ENCODE peak calls at places on chromosomes 2 and 18, in four cellular contexts. One of them, this sample, is unnamed.

GRCh38 chr18:64011513-64011912 is 41.6 kb downstream of the SERPINB8 start:
- DNase-seq in IMR-90: no peak
- DNase-seq in endothelial cell of umbilical vein: no peak
- DNase-seq in K562: no peak
- DNase-seq in this sample: no peak

GRCh38 chr2:12338946-12339697 is 377.6 kb upstream of the TRIB2 start:
- DNase-seq in IMR-90: no peak
- DNase-seq in K562: no peak
- DNase-seq in endothelial cell of umbilical vein: no peak
- DNase-seq in this sample: no peak

GRCh38 chr2:168208652-168209051 is 38.7 kb downstream of the STK39 start:
- DNase-seq in K562: peak
- DNase-seq in endothelial cell of umbilical vein: no peak
- DNase-seq in IMR-90: no peak
- DNase-seq in this sample: no peak

GRCh38 chr2:71082402-71083252 is 14.2 kb downstream of the NAGK start:
- DNase-seq in K562: no peak
- DNase-seq in endothelial cell of umbilical vein: no peak
- DNase-seq in IMR-90: no peak
- DNase-seq in this sample: no peak

GRCh38 chr2:85741811-85742507 is 11.8 kb upstream of the ATOH8 start:
- DNase-seq in endothelial cell of umbilical vein: peak
- DNase-seq in IMR-90: peak
- DNase-seq in K562: no peak
- DNase-seq in this sample: no peak

GRCh38 chr2:210671065-210671464 is 114.7 kb downstream of the CPS1 start:
- DNase-seq in IMR-90: no peak
- DNase-seq in K562: no peak
- DNase-seq in endothelial cell of umbilical vein: no peak
- DNase-seq in this sample: no peak

GRCh38 chr2:42762155-42762554 is 1.8 kb downstream of the OXER1 start:
- DNase-seq in IMR-90: no peak
- DNase-seq in K562: no peak
- DNase-seq in endothelial cell of umbilical vein: no peak
- DNase-seq in this sample: no peak

GRCh38 chr2:10343658-10344057 is 41.0 kb downstream of the HPCAL1 start:
- DNase-seq in K562: no peak
- DNase-seq in IMR-90: no peak
- DNase-seq in endothelial cell of umbilical vein: no peak
- DNase-seq in this sample: no peak

GRCh38 chr18:47150029-47150823 is at the start of gene HDHD2:
- DNase-seq in endothelial cell of umbilical vein: peak
- DNase-seq in IMR-90: peak
- DNase-seq in K562: peak
- DNase-seq in this sample: no peak

GRCh38 chr18:22544626-22545025 is 126.9 kb upstream of the CTAGE1 start:
- DNase-seq in K562: no peak
- DNase-seq in IMR-90: no peak
- DNase-seq in endothelial cell of umbilical vein: no peak
- DNase-seq in this sample: no peak

GRCh38 chr2:206693399-206694137 is 24.6 kb downstream of the DYTN start:
- DNase-seq in K562: peak
- DNase-seq in endothelial cell of umbilical vein: peak
- DNase-seq in IMR-90: peak
- DNase-seq in this sample: peak

GRCh38 chr2:8796878-8797550 is 40.4 kb downstream of the KIDINS220 start:
- DNase-seq in K562: no peak
- DNase-seq in endothelial cell of umbilical vein: no peak
- DNase-seq in IMR-90: no peak
- DNase-seq in this sample: peak

GRCh38 chr2:200786423-200786822 is 25.3 kb upstream of the BZW1 start:
- DNase-seq in endothelial cell of umbilical vein: peak
- DNase-seq in K562: no peak
- DNase-seq in IMR-90: peak
- DNase-seq in this sample: no peak

GRCh38 chr18:8260319-8260718 is 348.9 kb upstream of the RAB12 start:
- DNase-seq in endothelial cell of umbilical vein: no peak
- DNase-seq in IMR-90: peak
- DNase-seq in K562: no peak
- DNase-seq in this sample: no peak

GRCh38 chr18:79726721-79727120 is 47.1 kb downstream of the CTDP1 start:
- DNase-seq in K562: no peak
- DNase-seq in IMR-90: no peak
- DNase-seq in endothelial cell of umbilical vein: no peak
- DNase-seq in this sample: no peak

GRCh38 chr18:50973367-50974126 is 5.7 kb downstream of the ELAC1 start:
- DNase-seq in endothelial cell of umbilical vein: no peak
- DNase-seq in K562: no peak
- DNase-seq in IMR-90: peak
- DNase-seq in this sample: no peak

GRCh38 chr2:36618381-36618780 is 20.4 kb upstream of the FEZ2 start:
- DNase-seq in endothelial cell of umbilical vein: peak
- DNase-seq in K562: peak
- DNase-seq in IMR-90: peak
- DNase-seq in this sample: peak

GRCh38 chr2:198438326-198438725 is 633.9 kb downstream of the PLCL1 start:
- DNase-seq in IMR-90: no peak
- DNase-seq in K562: no peak
- DNase-seq in endothelial cell of umbilical vein: no peak
- DNase-seq in this sample: no peak

GRCh38 chr2:237724811-237725478 is 73.6 kb upstream of the RBM44 start:
- DNase-seq in endothelial cell of umbilical vein: peak
- DNase-seq in K562: no peak
- DNase-seq in IMR-90: no peak
- DNase-seq in this sample: no peak

GRCh38 chr2:165648826-165649225 is 145.2 kb downstream of the GALNT3 start:
- DNase-seq in endothelial cell of umbilical vein: no peak
- DNase-seq in IMR-90: no peak
- DNase-seq in K562: no peak
- DNase-seq in this sample: no peak

GRCh38 chr2:225184948-225185347 is 142.7 kb upstream of the DOCK10 start:
- DNase-seq in endothelial cell of umbilical vein: no peak
- DNase-seq in K562: no peak
- DNase-seq in IMR-90: no peak
- DNase-seq in this sample: no peak

GRCh38 chr2:37552339-37552738 is 119.1 kb downstream of the CDC42EP3 start:
- DNase-seq in K562: no peak
- DNase-seq in IMR-90: no peak
- DNase-seq in endothelial cell of umbilical vein: no peak
- DNase-seq in this sample: no peak

GRCh38 chr2:125405816-125406215 is 1250.1 kb upstream of the GYPC start:
- DNase-seq in K562: no peak
- DNase-seq in IMR-90: peak
- DNase-seq in endothelial cell of umbilical vein: no peak
- DNase-seq in this sample: no peak

GRCh38 chr18:62963522-62963921 is 248.2 kb downstream of the PHLPP1 start:
- DNase-seq in IMR-90: peak
- DNase-seq in endothelial cell of umbilical vein: no peak
- DNase-seq in K562: no peak
- DNase-seq in this sample: no peak

DNA sequence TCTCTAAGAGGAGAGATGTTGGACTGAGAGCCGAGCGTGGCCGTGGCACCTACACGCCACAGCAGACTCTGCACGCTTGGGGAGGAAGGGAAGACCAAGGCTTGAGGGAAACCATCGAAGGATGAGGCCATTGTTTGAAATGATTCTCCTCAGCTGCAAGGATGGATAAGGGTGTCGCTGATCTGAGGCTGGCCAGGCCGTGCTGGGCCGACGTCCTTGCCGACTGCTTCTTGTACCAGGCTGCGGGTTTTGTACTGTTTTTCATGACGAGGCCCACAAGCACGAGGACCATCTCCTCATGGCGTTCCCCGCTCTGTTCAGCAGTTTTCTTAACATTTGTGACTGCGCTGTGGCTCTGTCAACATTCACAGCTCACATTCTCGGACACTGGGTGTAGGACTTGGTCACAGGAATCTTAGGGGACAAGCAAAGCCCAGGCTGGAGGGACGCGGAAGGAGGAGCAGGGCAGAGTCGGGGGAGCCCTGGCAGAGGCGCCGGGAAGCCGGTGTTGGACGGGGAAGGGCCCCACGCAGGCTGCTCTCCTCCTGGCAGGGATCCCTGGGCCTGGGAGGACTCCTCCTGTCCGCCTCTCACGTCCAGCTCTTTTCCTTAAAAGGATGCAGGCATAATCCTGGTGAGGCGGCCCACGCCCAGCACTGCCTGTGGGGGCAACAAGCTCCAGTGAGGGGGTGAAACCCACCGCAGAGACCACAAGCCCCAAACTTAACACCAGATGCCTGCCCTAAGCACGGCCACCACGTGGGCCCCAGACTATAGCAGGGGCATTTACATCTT is 259.0 kb upstream of the SALL3 start:
- DNase-seq in IMR-90: no peak
- DNase-seq in K562: no peak
- DNase-seq in endothelial cell of umbilical vein: no peak
- DNase-seq in this sample: no peak
- TF ChIP-seq FOS in IMR-90: no peak
- TF ChIP-seq FOS in K562: no peak
- TF ChIP-seq FOS in endothelial cell of umbilical vein: no peak
- TF ChIP-seq FOS in this sample: no peak

GRCh38 chr2:226251661-226252060 is 548.0 kb downstream of the IRS1 start:
- DNase-seq in endothelial cell of umbilical vein: no peak
- DNase-seq in K562: no peak
- DNase-seq in IMR-90: no peak
- DNase-seq in this sample: no peak

GRCh38 chr2:226256709-226257401 is 542.8 kb downstream of the IRS1 start:
- DNase-seq in endothelial cell of umbilical vein: no peak
- DNase-seq in IMR-90: peak
- DNase-seq in K562: no peak
- DNase-seq in this sample: no peak

GRCh38 chr2:226256237-226256636 is 543.4 kb downstream of the IRS1 start:
- DNase-seq in K562: no peak
- DNase-seq in IMR-90: peak
- DNase-seq in endothelial cell of umbilical vein: no peak
- DNase-seq in this sample: no peak
- TF ChIP-seq FOS in K562: no peak
- TF ChIP-seq FOS in IMR-90: peak
- TF ChIP-seq FOS in endothelial cell of umbilical vein: no peak
- TF ChIP-seq FOS in this sample: no peak

GRCh38 chr2:178891265-178891958 is 84.2 kb upstream of the TTN start:
- DNase-seq in endothelial cell of umbilical vein: peak
- DNase-seq in K562: peak
- DNase-seq in IMR-90: peak
- DNase-seq in this sample: peak
- TF ChIP-seq FOS in endothelial cell of umbilical vein: no peak
- TF ChIP-seq FOS in K562: no peak
- TF ChIP-seq FOS in IMR-90: no peak
- TF ChIP-seq FOS in this sample: no peak

GRCh38 chr2:142621287-142621686 is 256.2 kb upstream of the KYNU start:
- DNase-seq in K562: no peak
- DNase-seq in endothelial cell of umbilical vein: no peak
- DNase-seq in IMR-90: no peak
- DNase-seq in this sample: no peak

GRCh38 chr2:142617461-142617860 is 260.0 kb upstream of the KYNU start:
- DNase-seq in endothelial cell of umbilical vein: no peak
- DNase-seq in IMR-90: no peak
- DNase-seq in K562: no peak
- DNase-seq in this sample: no peak

DNA sequence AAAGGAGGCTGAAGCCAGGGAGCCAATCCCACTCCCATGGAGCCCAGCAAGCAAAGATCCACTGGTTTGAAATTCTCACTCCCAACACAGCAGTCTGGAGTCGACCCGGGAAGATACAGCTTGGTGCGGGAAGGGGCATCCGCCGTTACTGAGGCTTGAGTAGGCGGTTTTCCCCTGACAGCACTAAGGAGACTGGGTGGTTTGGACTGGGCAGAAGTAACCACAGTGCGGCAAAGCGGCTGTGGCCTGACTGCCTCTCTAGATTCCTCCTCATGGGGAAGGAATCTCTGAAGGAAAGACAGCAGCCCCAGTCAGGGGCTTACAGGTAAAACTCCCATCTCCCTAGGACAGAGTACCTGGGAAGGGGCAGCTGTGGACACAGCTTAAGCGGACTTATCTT is 261.6 kb upstream of the KYNU start:
- DNase-seq in K562: no peak
- DNase-seq in IMR-90: no peak
- DNase-seq in endothelial cell of umbilical vein: no peak
- DNase-seq in this sample: no peak
- TF ChIP-seq FOS in K562: no peak
- TF ChIP-seq FOS in IMR-90: no peak
- TF ChIP-seq FOS in endothelial cell of umbilical vein: no peak
- TF ChIP-seq FOS in this sample: no peak

GRCh38 chr2:6828299-6828584 is 37.5 kb downstream of the CMPK2 start:
- DNase-seq in IMR-90: peak
- DNase-seq in K562: peak
- DNase-seq in endothelial cell of umbilical vein: peak
- DNase-seq in this sample: no peak

GRCh38 chr2:6824962-6825361 is 40.7 kb downstream of the CMPK2 start:
- DNase-seq in IMR-90: peak
- DNase-seq in K562: no peak
- DNase-seq in endothelial cell of umbilical vein: no peak
- DNase-seq in this sample: no peak

GRCh38 chr2:6823111-6823510 is 42.6 kb downstream of the CMPK2 start:
- DNase-seq in IMR-90: peak
- DNase-seq in endothelial cell of umbilical vein: no peak
- DNase-seq in K562: no peak
- DNase-seq in this sample: no peak

GRCh38 chr2:6827516-6828298 is 38.0 kb downstream of the CMPK2 start:
- DNase-seq in IMR-90: peak
- DNase-seq in endothelial cell of umbilical vein: no peak
- DNase-seq in K562: no peak
- DNase-seq in this sample: no peak

GRCh38 chr2:6826081-6826913 is 39.4 kb downstream of the CMPK2 start:
- DNase-seq in endothelial cell of umbilical vein: peak
- DNase-seq in K562: peak
- DNase-seq in IMR-90: peak
- DNase-seq in this sample: peak
- TF ChIP-seq FOS in endothelial cell of umbilical vein: peak
- TF ChIP-seq FOS in K562: no peak
- TF ChIP-seq FOS in IMR-90: no peak
- TF ChIP-seq FOS in this sample: no peak

DNA sequence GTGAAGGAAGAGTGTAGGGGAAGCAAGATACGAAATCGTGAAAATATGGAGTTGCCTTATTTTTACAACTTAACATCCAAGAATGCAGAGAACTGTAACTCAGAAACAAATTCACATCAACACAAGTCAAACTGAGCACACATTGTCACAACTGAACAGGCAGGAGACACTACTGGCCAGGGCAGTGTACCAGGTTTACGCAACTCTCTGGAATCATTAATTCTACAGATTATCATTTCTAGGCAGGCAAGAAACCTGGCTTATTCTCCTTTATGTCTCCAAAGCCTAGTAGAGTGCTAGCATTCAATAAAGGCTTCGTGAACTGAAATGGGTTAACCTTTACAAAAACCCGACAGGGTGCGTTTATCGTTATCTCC is 583 bp downstream of the COA5 start:
- DNase-seq in IMR-90: peak
- DNase-seq in K562: no peak
- DNase-seq in endothelial cell of umbilical vein: no peak
- DNase-seq in this sample: no peak
- TF ChIP-seq FOS in IMR-90: no peak
- TF ChIP-seq FOS in K562: no peak
- TF ChIP-seq FOS in endothelial cell of umbilical vein: no peak
- TF ChIP-seq FOS in this sample: no peak

GRCh38 chr2:135742307-135742838 is 718 bp downstream of the UBXN4 start:
- DNase-seq in endothelial cell of umbilical vein: peak
- DNase-seq in IMR-90: peak
- DNase-seq in K562: peak
- DNase-seq in this sample: no peak
- TF ChIP-seq FOS in endothelial cell of umbilical vein: no peak
- TF ChIP-seq FOS in IMR-90: no peak
- TF ChIP-seq FOS in K562: no peak
- TF ChIP-seq FOS in this sample: no peak

GRCh38 chr2:163934134-163934533 is 198.3 kb upstream of the FIGN start:
- DNase-seq in endothelial cell of umbilical vein: no peak
- DNase-seq in IMR-90: no peak
- DNase-seq in K562: no peak
- DNase-seq in this sample: no peak
- TF ChIP-seq FOS in endothelial cell of umbilical vein: no peak
- TF ChIP-seq FOS in IMR-90: no peak
- TF ChIP-seq FOS in K562: no peak
- TF ChIP-seq FOS in this sample: no peak

This sample was measured in GM12878.